ENCODE peak calls at places on chromosome 22, in four cellular contexts. One of them, this sample, is unnamed. For H3K27me3, the result is how much of the 10 kb centered on the place peaks cover.

GRCh38 chr22:30286813-30287625 is 2.3 kb downstream of the CASTOR1 start:
- DNase-seq in CD8-positive, alpha-beta T cell: peak
- DNase-seq in NT2/D1: no peak
- DNase-seq in PC-3: peak
- DNase-seq in this sample: peak

GRCh38 chr22:28015056-28015445 is 96.0 kb upstream of the PITPNB start:
- DNase-seq in PC-3: no peak
- DNase-seq in NT2/D1: no peak
- DNase-seq in CD8-positive, alpha-beta T cell: no peak
- DNase-seq in this sample: no peak

GRCh38 chr22:25627271-25627848 is 62.9 kb downstream of the GRK3 start:
- DNase-seq in CD8-positive, alpha-beta T cell: no peak
- DNase-seq in PC-3: no peak
- DNase-seq in NT2/D1: no peak
- DNase-seq in this sample: no peak

GRCh38 chr22:38802671-38803121 is 8.8 kb upstream of the DNAL4 start:
- DNase-seq in NT2/D1: no peak
- DNase-seq in PC-3: peak
- DNase-seq in CD8-positive, alpha-beta T cell: no peak
- DNase-seq in this sample: no peak

GRCh38 chr22:30235687-30236170 is 10.8 kb downstream of the LIF start:
- DNase-seq in NT2/D1: no peak
- DNase-seq in CD8-positive, alpha-beta T cell: no peak
- DNase-seq in PC-3: peak
- DNase-seq in this sample: no peak

GRCh38 chr22:42788021-42788420 is 67.4 kb upstream of the A4GALT start:
- DNase-seq in NT2/D1: no peak
- DNase-seq in PC-3: no peak
- DNase-seq in CD8-positive, alpha-beta T cell: no peak
- DNase-seq in this sample: no peak

GRCh38 chr22:30079952-30080533 is at the start of gene HORMAD2:
- DNase-seq in CD8-positive, alpha-beta T cell: no peak
- DNase-seq in PC-3: no peak
- DNase-seq in NT2/D1: peak
- DNase-seq in this sample: no peak

GRCh38 chr22:39594411-39594810 is 23.9 kb downstream of the CACNA1I start:
- DNase-seq in NT2/D1: no peak
- DNase-seq in CD8-positive, alpha-beta T cell: no peak
- DNase-seq in PC-3: no peak
- DNase-seq in this sample: no peak

GRCh38 chr22:30526656-30527055 is 19.9 kb downstream of the SEC14L6 start:
- DNase-seq in NT2/D1: no peak
- DNase-seq in CD8-positive, alpha-beta T cell: no peak
- DNase-seq in PC-3: no peak
- DNase-seq in this sample: no peak

GRCh38 chr22:40029189-40029890 is 34.6 kb downstream of the FAM83F start:
- DNase-seq in PC-3: no peak
- DNase-seq in NT2/D1: no peak
- DNase-seq in CD8-positive, alpha-beta T cell: peak
- DNase-seq in this sample: no peak

GRCh38 chr22:40043086-40043485 is 48.3 kb downstream of the FAM83F start:
- DNase-seq in PC-3: peak
- DNase-seq in NT2/D1: no peak
- DNase-seq in CD8-positive, alpha-beta T cell: no peak
- DNase-seq in this sample: no peak

GRCh38 chr22:35837328-35837727 is 119.7 kb downstream of the APOL5 start:
- DNase-seq in NT2/D1: no peak
- DNase-seq in PC-3: no peak
- DNase-seq in CD8-positive, alpha-beta T cell: no peak
- DNase-seq in this sample: no peak

GRCh38 chr22:44273175-44273574 is 39.6 kb downstream of the SHISAL1 start:
- DNase-seq in NT2/D1: no peak
- DNase-seq in PC-3: no peak
- DNase-seq in CD8-positive, alpha-beta T cell: no peak
- DNase-seq in this sample: no peak

GRCh38 chr22:19085233-19086043 is 36.8 kb downstream of the DGCR2 start:
- DNase-seq in CD8-positive, alpha-beta T cell: no peak
- DNase-seq in PC-3: peak
- DNase-seq in NT2/D1: no peak
- DNase-seq in this sample: no peak

GRCh38 chr22:40323681-40324083 is 22.6 kb upstream of the ADSL start:
- DNase-seq in NT2/D1: no peak
- DNase-seq in PC-3: no peak
- DNase-seq in CD8-positive, alpha-beta T cell: peak
- DNase-seq in this sample: no peak

GRCh38 chr22:16699336-16699735 is 106.7 kb upstream of the CCT8L2 start:
- DNase-seq in NT2/D1: no peak
- DNase-seq in PC-3: no peak
- DNase-seq in CD8-positive, alpha-beta T cell: no peak
- DNase-seq in this sample: no peak

GRCh38 chr22:38467904-38468760 is at the start of gene KDELR3:
- DNase-seq in PC-3: peak
- DNase-seq in CD8-positive, alpha-beta T cell: no peak
- DNase-seq in NT2/D1: no peak
- DNase-seq in this sample: peak

GRCh38 chr22:29716814-29717213 is 3.0 kb upstream of the CABP7 start:
- DNase-seq in CD8-positive, alpha-beta T cell: no peak
- DNase-seq in PC-3: peak
- DNase-seq in NT2/D1: peak
- DNase-seq in this sample: no peak

GRCh38 chr22:24588370-24588755 is 4.5 kb downstream of the LRRC75B start:
- DNase-seq in PC-3: peak
- DNase-seq in NT2/D1: no peak
- DNase-seq in CD8-positive, alpha-beta T cell: no peak
- DNase-seq in this sample: no peak

GRCh38 chr22:31621507-31622160 is 40.4 kb downstream of the PISD start:
- DNase-seq in NT2/D1: no peak
- DNase-seq in PC-3: no peak
- DNase-seq in CD8-positive, alpha-beta T cell: no peak
- DNase-seq in this sample: no peak

GRCh38 chr22:20013382-20013871 is 3.2 kb downstream of the ARVCF start:
- DNase-seq in NT2/D1: no peak
- DNase-seq in CD8-positive, alpha-beta T cell: peak
- DNase-seq in PC-3: no peak
- DNase-seq in this sample: no peak

DNA sequence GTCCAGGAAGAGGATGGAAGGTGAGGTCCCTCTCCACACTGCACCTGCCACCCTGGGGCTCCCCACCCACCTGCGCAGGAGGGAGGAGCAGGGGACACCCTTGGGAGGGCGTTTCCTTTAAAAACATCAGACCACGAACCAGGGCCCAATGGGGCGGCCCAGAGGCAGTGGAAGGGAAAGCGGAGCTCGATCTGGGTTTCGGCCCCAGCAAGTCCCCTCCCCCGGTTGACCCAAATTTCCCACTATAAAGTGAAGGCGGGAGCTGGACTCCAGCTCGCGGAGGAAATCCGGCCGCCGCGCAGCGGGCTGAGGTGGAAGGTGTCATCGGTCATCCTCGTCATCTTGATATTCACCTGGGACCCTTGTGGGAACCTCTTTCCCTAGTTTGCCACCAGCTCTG is 99.3 kb downstream of the WNT7B start:
- DNase-seq in PC-3: no peak
- DNase-seq in CD8-positive, alpha-beta T cell: no peak
- DNase-seq in NT2/D1: no peak
- DNase-seq in this sample: no peak
- H3K27me3 ChIP-seq in PC-3: under half
- H3K27me3 ChIP-seq in CD8-positive, alpha-beta T cell: under half
- H3K27me3 ChIP-seq in NT2/D1: under half
- H3K27me3 ChIP-seq in this sample: under half

GRCh38 chr22:32805586-32805881 is 4.0 kb downstream of the TIMP3 start:
- DNase-seq in CD8-positive, alpha-beta T cell: no peak
- DNase-seq in NT2/D1: no peak
- DNase-seq in PC-3: no peak
- DNase-seq in this sample: no peak
- H3K27me3 ChIP-seq in CD8-positive, alpha-beta T cell: under half
- H3K27me3 ChIP-seq in NT2/D1: under half
- H3K27me3 ChIP-seq in PC-3: under half
- H3K27me3 ChIP-seq in this sample: under half

GRCh38 chr22:45952151-45952550 is 24.8 kb downstream of the WNT7B start:
- DNase-seq in NT2/D1: no peak
- DNase-seq in PC-3: no peak
- DNase-seq in CD8-positive, alpha-beta T cell: no peak
- DNase-seq in this sample: no peak
- H3K27me3 ChIP-seq in NT2/D1: under half
- H3K27me3 ChIP-seq in PC-3: under half
- H3K27me3 ChIP-seq in CD8-positive, alpha-beta T cell: under half
- H3K27me3 ChIP-seq in this sample: under half

DNA sequence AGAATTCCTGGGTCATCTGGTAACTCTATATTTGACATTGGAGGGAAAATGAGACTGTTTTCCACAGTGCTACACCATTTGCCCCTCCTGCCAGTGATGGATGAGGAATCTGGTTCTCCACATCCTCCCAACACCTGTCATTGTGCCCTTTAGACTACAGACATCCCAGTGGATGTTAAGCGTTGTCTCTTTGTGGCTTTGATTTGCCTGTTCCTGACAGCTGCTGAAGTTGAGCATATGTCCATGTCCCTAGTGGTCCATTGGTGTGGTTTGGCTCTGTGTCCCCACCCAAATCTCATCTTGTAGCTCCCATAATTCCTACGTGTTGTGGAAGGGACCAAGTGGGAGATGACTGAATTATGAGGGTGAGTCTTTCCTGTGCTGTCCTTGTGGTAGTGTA is 88.5 kb downstream of the BRD1 start:
- DNase-seq in NT2/D1: no peak
- DNase-seq in PC-3: no peak
- DNase-seq in CD8-positive, alpha-beta T cell: no peak
- DNase-seq in this sample: no peak
- H3K27me3 ChIP-seq in NT2/D1: under half
- H3K27me3 ChIP-seq in PC-3: under half
- H3K27me3 ChIP-seq in CD8-positive, alpha-beta T cell: under half
- H3K27me3 ChIP-seq in this sample: under half

This sample was measured in CD8-positive, alpha-beta memory T cell.